ENCODE peak calls at places on chromosomes 5 and 9, in four cellular contexts. M is MM.1S, D is Peyer's patch, Q is fibroblast of lung. X is an unnamed sample. For H3K36me3, the result is how much of the 10 kb centered on the place peaks cover.

GRCh38 chr5:95530441-95530840 is 24.3 kb downstream of the SKIC3 start:
- DNase-seq in M (no peak), D (no peak), Q (peak), X (peak)

GRCh38 chr9:131406567-131407436 is 12.9 kb downstream of the PRRC2B start:
- DNase-seq in Q (peak), M (no peak), D (no peak), X (no peak)

GRCh38 chr5:759111-759741 is 25.3 kb downstream of the ZDHHC11B start:
- DNase-seq in Q (peak), M (no peak), D (peak), X (no peak)

GRCh38 chr9:70049672-70050271 is 6.1 kb downstream of the MAMDC2 start:
- DNase-seq in M (no peak), D (no peak), Q (peak), X (no peak)

GRCh38 chr9:13786131-13786530 is 506.6 kb upstream of the MPDZ start:
- DNase-seq in D (no peak), Q (peak), M (no peak), X (no peak)

GRCh38 chr9:123568691-123569342 is 212.8 kb downstream of the CRB2 start:
- DNase-seq in Q (peak), M (no peak), D (no peak), X (no peak)

GRCh38 chr9:105912868-105913516 is 218.7 kb downstream of the TMEM38B start:
- DNase-seq in M (no peak), Q (no peak), D (no peak), X (no peak)

GRCh38 chr5:90533794-90534193 is 4.4 kb upstream of the LYSMD3 start:
- DNase-seq in Q (no peak), D (no peak), M (no peak), X (no peak)

GRCh38 chr9:4594545-4594944 is 67.5 kb upstream of the PLPP6 start:
- DNase-seq in Q (no peak), D (no peak), M (no peak), X (no peak)

GRCh38 chr5:33937700-33938506 is 1.7 kb downstream of the RXFP3 start:
- DNase-seq in M (no peak), D (no peak), Q (no peak), X (no peak)

GRCh38 chr5:7576023-7576715 is 180.2 kb downstream of the ADCY2 start:
- DNase-seq in D (no peak), Q (no peak), M (no peak), X (no peak)

GRCh38 chr5:35478856-35479682 is 138.6 kb upstream of the SPEF2 start:
- DNase-seq in D (no peak), M (peak), Q (peak), X (peak)

GRCh38 chr9:105007143-105007542 is 79.2 kb upstream of the ABCA1 start:
- DNase-seq in D (no peak), M (no peak), Q (peak), X (peak)

GRCh38 chr5:85823462-85824426 is 794.0 kb upstream of the COX7C start:
- DNase-seq in Q (no peak), D (no peak), M (no peak), X (no peak)

GRCh38 chr9:98861881-98862501 is 54.5 kb downstream of the GALNT12 start:
- DNase-seq in D (no peak), M (no peak), Q (peak), X (no peak)

GRCh38 chr9:132046456-132046855 is 33.2 kb downstream of the MED27 start:
- DNase-seq in M (no peak), Q (no peak), D (no peak), X (no peak)

GRCh38 chr5:42648036-42648435 is 108.6 kb upstream of the CCDC152 start:
- DNase-seq in Q (peak), D (no peak), M (no peak), X (no peak)

GRCh38 chr5:16378762-16379161 is 86.8 kb downstream of the ZNF622 start:
- DNase-seq in M (no peak), Q (no peak), D (no peak), X (no peak)

GRCh38 chr5:124456244-124456643 is 290.2 kb downstream of the ZNF608 start:
- DNase-seq in M (no peak), Q (peak), D (no peak), X (no peak)

GRCh38 chr9:128685636-128686489 is 3.2 kb upstream of the SET start:
- DNase-seq in D (peak), M (peak), Q (peak), X (no peak)

GRCh38 chr5:52743012-52743411 is 44.7 kb upstream of the ITGA1 start:
- DNase-seq in D (no peak), Q (no peak), M (no peak), X (no peak)

GRCh38 chr5:38473008-38473407 is 83.4 kb downstream of the LIFR start:
- DNase-seq in Q (no peak), M (no peak), D (no peak), X (no peak)

GRCh38 chr5:141121563-141121962 is at the start of gene PCDHB4:
- DNase-seq in D (no peak), M (no peak), Q (peak), X (no peak)

GRCh38 chr5:119302916-119303897 is 52.6 kb upstream of the TNFAIP8 start:
- DNase-seq in D (no peak), Q (peak), M (no peak), X (peak)

DNA sequence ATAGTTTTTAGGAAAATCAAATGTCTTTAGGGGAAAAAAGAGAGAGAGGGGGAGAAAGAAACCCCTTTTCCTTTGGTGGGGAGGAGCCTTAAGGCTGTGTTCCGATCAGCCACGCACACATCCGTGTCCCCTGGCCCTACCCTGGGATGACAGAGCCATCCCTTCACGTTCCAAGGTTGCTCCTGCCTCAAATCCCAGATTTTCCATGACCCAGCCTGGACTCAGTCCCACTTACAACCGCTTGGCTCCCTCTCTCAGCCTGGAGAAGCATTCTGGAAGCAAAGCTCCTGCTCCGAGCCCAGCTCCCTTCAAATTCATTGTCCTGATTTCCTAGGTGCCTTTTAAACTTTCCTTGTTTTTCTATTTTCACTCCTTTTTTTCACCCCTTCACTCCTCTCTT is 78.5 kb downstream of the COL27A1 start:
- DNase-seq in D (no peak), M (no peak), Q (no peak), X (no peak)
- TF ChIP-seq CTCF in D (no peak), M (no peak), Q (no peak), X (no peak)

GRCh38 chr9:76018244-76018643 is 127.8 kb downstream of the PCSK5 start:
- DNase-seq in D (peak), Q (no peak), M (no peak), X (no peak)
- H3K36me3 ChIP-seq in D (under half), Q (under half), M (under half), X (under half)

GRCh38 chr9:86856259-86856658 is 91.0 kb downstream of the GAS1 start:
- DNase-seq in D (no peak), Q (peak), M (no peak), X (no peak)
- TF ChIP-seq CTCF in D (no peak), Q (no peak), M (no peak), X (no peak)

GRCh38 chr9:6444108-6444507 is 31.1 kb downstream of the UHRF2 start:
- DNase-seq in M (no peak), D (no peak), Q (no peak), X (no peak)

GRCh38 chr9:6441269-6441668 is 28.3 kb downstream of the UHRF2 start:
- DNase-seq in D (no peak), M (no peak), Q (no peak), X (no peak)

GRCh38 chr9:6443661-6444060 is 30.7 kb downstream of the UHRF2 start:
- DNase-seq in M (no peak), Q (no peak), D (no peak), X (no peak)

GRCh38 chr9:6439051-6439703 is 26.2 kb downstream of the UHRF2 start:
- DNase-seq in Q (no peak), D (no peak), M (no peak), X (no peak)

DNA sequence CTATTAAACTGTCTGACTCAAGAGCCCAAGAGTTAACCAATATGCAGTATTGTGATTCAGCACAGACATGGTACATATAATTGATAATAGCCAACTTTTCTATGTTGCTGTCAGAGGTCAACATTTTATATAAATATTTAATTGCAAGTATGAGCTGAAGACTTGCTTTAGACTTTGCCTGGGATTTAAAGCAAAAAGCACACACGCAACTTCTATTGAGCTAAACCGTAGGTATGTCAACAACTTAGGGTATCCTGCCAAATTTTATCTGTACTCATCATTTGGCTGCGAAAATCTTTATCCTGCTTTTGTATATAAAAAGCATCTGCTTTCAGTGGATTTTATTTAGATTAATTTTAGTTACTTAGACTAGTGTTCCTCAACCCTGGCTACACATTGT is 27.4 kb downstream of the UHRF2 start:
- DNase-seq in D (no peak), Q (peak), M (no peak), X (no peak)
- H3K36me3 ChIP-seq in D (under half), Q (under half), M (under half), X (under half)

GRCh38 chr9:34664281-34665108 is 2.0 kb upstream of the CCL27 start:
- DNase-seq in M (peak), Q (peak), D (peak), X (no peak)
- TF ChIP-seq CTCF in M (peak), Q (peak), D (peak), X (peak)

X was measured in kidney epithelial cell.